ENCODE peak calls at places on chromosome 18, in ten cellular contexts. Z is T-helper 1 cell; S is T1000; D is activated naive CD4-positive, alpha-beta T cell treated with anti-CD3 and anti-CD28 coated beads, Interleukin-2, amount 10 ng/mL, durations not matched to agents 7 days and 5 days; J is HuH-7.5; H is activated T-cell treated with anti-CD3 and anti-CD28 coated beads for 1 hour; K is ELR; M is NCI-H1417 treated with DMSO at 0.1 percent for 48 hours; W is mucosa of descending colon; P is cardiac fibroblast. E is an unnamed sample.

GRCh38 chr18:23036611-23037259 is 98.5 kb upstream of the CABLES1 start:
- DNase-seq in D (no peak), Z (no peak), H (no peak), S (no peak), K (no peak), J (no peak), P (no peak), M (no peak), W (no peak), E (no peak)

GRCh38 chr18:50754297-50754696 is 65.5 kb downstream of the MRO start:
- DNase-seq in S (no peak), J (no peak), K (no peak), W (no peak), M (no peak), P (no peak), D (no peak), Z (no peak), H (no peak), E (no peak)

GRCh38 chr18:9708882-9709877 is 1.1 kb downstream of the RAB31 start:
- DNase-seq in H (no peak), S (no peak), Z (no peak), M (no peak), K (peak), P (peak), W (peak), D (peak), J (no peak), E (no peak)

GRCh38 chr18:48921305-48922202 is 29.2 kb downstream of the SMAD7 start:
- DNase-seq in Z (no peak), D (no peak), S (no peak), K (no peak), P (no peak), H (no peak), M (no peak), W (no peak), J (no peak), E (no peak)

GRCh38 chr18:54358495-54358793 is 738 bp downstream of the C18orf54 start:
- DNase-seq in K (peak), Z (no peak), W (no peak), M (no peak), S (no peak), P (peak), J (no peak), H (no peak), D (no peak), E (no peak)

GRCh38 chr18:56168049-56168781 is 470.2 kb downstream of the TXNL1 start:
- DNase-seq in W (no peak), D (no peak), S (no peak), P (peak), Z (no peak), H (no peak), J (no peak), K (peak), M (no peak), E (no peak)

GRCh38 chr18:62933261-62933887 is 218.0 kb downstream of the PHLPP1 start:
- DNase-seq in K (no peak), W (no peak), J (no peak), M (no peak), P (no peak), S (no peak), H (no peak), Z (no peak), D (no peak), E (no peak)

GRCh38 chr18:37335337-37335736 is 230.3 kb downstream of the CELF4 start:
- DNase-seq in J (no peak), H (no peak), W (peak), D (no peak), Z (no peak), P (no peak), M (no peak), K (no peak), S (no peak), E (peak)

GRCh38 chr18:10591891-10592290 is 66.1 kb downstream of the NAPG start:
- DNase-seq in J (no peak), D (no peak), Z (no peak), W (no peak), S (no peak), H (no peak), M (no peak), K (no peak), P (no peak), E (no peak)

GRCh38 chr18:62450175-62450545 is 72.7 kb upstream of the ZCCHC2 start:
- DNase-seq in P (no peak), S (no peak), M (no peak), W (no peak), J (no peak), D (no peak), K (no peak), H (no peak), Z (no peak), E (no peak)

GRCh38 chr18:12443631-12444030 is 35.9 kb downstream of the PRELID3A start:
- DNase-seq in Z (no peak), H (no peak), J (no peak), D (no peak), W (no peak), K (no peak), S (no peak), P (peak), M (no peak), E (no peak)

E was measured in HEK293T.